ENCODE peak calls at places on chromosomes 11 and 22, in four cellular contexts. S is globus pallidus, C is posterior cingulate gyrus, B is GM20000. M is an unnamed sample.

GRCh38 chr22:49582671-49583070 is 245.0 kb downstream of the BRD1 start:
- DNase-seq in S (no peak), C (no peak), B (no peak), M (no peak)

GRCh38 chr11:124891390-124891861 is 6.2 kb downstream of the ROBO4 start:
- DNase-seq in S (no peak), C (no peak), B (no peak), M (no peak)

GRCh38 chr11:117170210-117170609 is 8.3 kb upstream of the SIDT2 start:
- DNase-seq in S (no peak), C (peak), B (no peak), M (no peak)

GRCh38 chr11:12692238-12693074 is 18.2 kb downstream of the TEAD1 start:
- DNase-seq in S (peak), C (no peak), B (no peak), M (peak)

GRCh38 chr22:49413551-49413950 is 414.1 kb downstream of the BRD1 start:
- DNase-seq in S (no peak), C (no peak), B (no peak), M (no peak)

GRCh38 chr11:68015467-68015866 is 5.3 kb downstream of the ALDH3B1 start:
- DNase-seq in S (no peak), C (no peak), B (no peak), M (no peak)

GRCh38 chr11:6469599-6469998 is 4.1 kb downstream of the TRIM3 start:
- DNase-seq in S (no peak), C (no peak), B (no peak), M (no peak)

GRCh38 chr11:14089690-14090462 is 127.4 kb downstream of the SPON1 start:
- DNase-seq in S (no peak), C (no peak), B (no peak), M (no peak)

GRCh38 chr11:78062671-78063070 is 990 bp upstream of the THRSP start:
- DNase-seq in S (no peak), C (peak), B (no peak), M (no peak)

GRCh38 chr11:67439321-67440228 is 2.1 kb upstream of the PTPRCAP start:
- DNase-seq in S (no peak), C (no peak), B (no peak), M (no peak)

GRCh38 chr11:125797641-125798040 is 9.7 kb downstream of the PATE3 start:
- DNase-seq in S (no peak), C (no peak), B (no peak), M (no peak)

GRCh38 chr11:118895093-118896039 is 11.7 kb downstream of the CXCR5 start:
- DNase-seq in S (no peak), C (peak), B (peak), M (no peak)

GRCh38 chr11:43508511-43508918 is 149.8 kb downstream of the TTC17 start:
- DNase-seq in S (no peak), C (no peak), B (peak), M (no peak)